ENCODE peak calls at places on chromosomes 2 and 18, in five cellular contexts. One of them, this sample, is unnamed.

GRCh38 chr2:31523871-31524492 is 56.8 kb downstream of the SRD5A2 start:
- DNase-seq in OCI-LY7: peak; percentile 69
- DNase-seq in A673: peak; percentile 72
- DNase-seq in A549: peak; percentile 33
- DNase-seq in mesothelial cell of epicardium: peak; percentile 52
- DNase-seq in this sample: peak; percentile 25

GRCh38 chr18:22032392-22032961 is 136.9 kb upstream of the GATA6 start:
- DNase-seq in OCI-LY7: no peak
- DNase-seq in A673: peak; percentile 16
- DNase-seq in A549: peak; percentile 81
- DNase-seq in mesothelial cell of epicardium: no peak
- DNase-seq in this sample: no peak

GRCh38 chr18:13376841-13377351 is 158.3 kb downstream of the LDLRAD4 start:
- DNase-seq in OCI-LY7: peak; percentile 10
- DNase-seq in A673: no peak
- DNase-seq in A549: no peak
- DNase-seq in mesothelial cell of epicardium: no peak
- DNase-seq in this sample: no peak

GRCh38 chr2:236166157-236166780 is 1.9 kb downstream of the GBX2 start:
- DNase-seq in OCI-LY7: no peak
- DNase-seq in A673: no peak
- DNase-seq in A549: no peak
- DNase-seq in mesothelial cell of epicardium: no peak
- DNase-seq in this sample: no peak

GRCh38 chr2:97714084-97714949 is 941 bp downstream of the ZAP70 start:
- DNase-seq in OCI-LY7: peak; percentile 16
- DNase-seq in A673: no peak
- DNase-seq in A549: no peak
- DNase-seq in mesothelial cell of epicardium: no peak
- DNase-seq in this sample: no peak

GRCh38 chr2:140529706-140530105 is 1601.1 kb downstream of the LRP1B start:
- DNase-seq in OCI-LY7: no peak
- DNase-seq in A673: no peak
- DNase-seq in A549: no peak
- DNase-seq in mesothelial cell of epicardium: no peak
- DNase-seq in this sample: no peak

GRCh38 chr2:26521054-26521912 is 43.4 kb upstream of the OTOF start:
- DNase-seq in OCI-LY7: peak; percentile 37
- DNase-seq in A673: peak; percentile 43
- DNase-seq in A549: peak; percentile 83
- DNase-seq in mesothelial cell of epicardium: no peak
- DNase-seq in this sample: no peak

GRCh38 chr2:23050388-23050787 is 334.6 kb upstream of the KLHL29 start:
- DNase-seq in OCI-LY7: no peak
- DNase-seq in A673: no peak
- DNase-seq in A549: no peak
- DNase-seq in mesothelial cell of epicardium: no peak
- DNase-seq in this sample: no peak

GRCh38 chr2:24083567-24084385 is 858 bp downstream of the TP53I3 start:
- DNase-seq in OCI-LY7: peak; percentile 85
- DNase-seq in A673: peak; percentile 61
- DNase-seq in A549: peak; percentile 92
- DNase-seq in mesothelial cell of epicardium: no peak
- DNase-seq in this sample: no peak

GRCh38 chr2:27887830-27888229 is 2.4 kb downstream of the RBKS start:
- DNase-seq in OCI-LY7: no peak
- DNase-seq in A673: no peak
- DNase-seq in A549: no peak
- DNase-seq in mesothelial cell of epicardium: no peak
- DNase-seq in this sample: no peak

GRCh38 chr2:28342081-28342967 is 50.3 kb upstream of the FOSL2 start:
- DNase-seq in OCI-LY7: no peak
- DNase-seq in A673: peak; percentile 19
- DNase-seq in A549: peak; percentile 33
- DNase-seq in mesothelial cell of epicardium: no peak
- DNase-seq in this sample: no peak

GRCh38 chr2:202178342-202178958 is 59.9 kb downstream of the SUMO1 start:
- DNase-seq in OCI-LY7: peak; percentile 67
- DNase-seq in A673: peak; percentile 83
- DNase-seq in A549: peak; percentile 51
- DNase-seq in mesothelial cell of epicardium: peak; percentile 62
- DNase-seq in this sample: no peak

GRCh38 chr2:227805578-227805977 is 8.1 kb upstream of the CCL20 start:
- DNase-seq in OCI-LY7: no peak
- DNase-seq in A673: peak; percentile 23
- DNase-seq in A549: no peak
- DNase-seq in mesothelial cell of epicardium: no peak
- DNase-seq in this sample: no peak

GRCh38 chr2:145484443-145485086 is 964.6 kb upstream of the ZEB2 start:
- DNase-seq in OCI-LY7: peak; percentile 33
- DNase-seq in A673: no peak
- DNase-seq in A549: peak; percentile 1
- DNase-seq in mesothelial cell of epicardium: no peak
- DNase-seq in this sample: no peak

GRCh38 chr2:199459286-199460100 is 1.8 kb upstream of the SATB2 start:
- DNase-seq in OCI-LY7: peak; percentile 81
- DNase-seq in A673: peak; percentile 96
- DNase-seq in A549: peak; percentile 71
- DNase-seq in mesothelial cell of epicardium: peak; percentile 86
- DNase-seq in this sample: peak; percentile 37

GRCh38 chr2:55311444-55311870 is 42.4 kb upstream of the MTIF2 start:
- DNase-seq in OCI-LY7: peak; percentile 8
- DNase-seq in A673: peak; percentile 37
- DNase-seq in A549: peak; percentile 25
- DNase-seq in mesothelial cell of epicardium: no peak
- DNase-seq in this sample: no peak

GRCh38 chr2:73253400-73253799 is 19.3 kb downstream of the CCT7 start:
- DNase-seq in OCI-LY7: no peak
- DNase-seq in A673: no peak
- DNase-seq in A549: no peak
- DNase-seq in mesothelial cell of epicardium: no peak
- DNase-seq in this sample: no peak

GRCh38 chr2:1675633-1676032 is 68.7 kb downstream of the PXDN start:
- DNase-seq in OCI-LY7: no peak
- DNase-seq in A673: no peak
- DNase-seq in A549: peak; percentile 80
- DNase-seq in mesothelial cell of epicardium: peak; percentile 20
- DNase-seq in this sample: no peak

GRCh38 chr2:163347982-163348842 is 387.6 kb downstream of the FIGN start:
- DNase-seq in OCI-LY7: no peak
- DNase-seq in A673: peak; percentile 34
- DNase-seq in A549: peak; percentile 70
- DNase-seq in mesothelial cell of epicardium: peak; percentile 77
- DNase-seq in this sample: no peak

GRCh38 chr18:27656167-27656778 is 471.2 kb upstream of the CHST9 start:
- DNase-seq in OCI-LY7: no peak
- DNase-seq in A673: no peak
- DNase-seq in A549: no peak
- DNase-seq in mesothelial cell of epicardium: no peak
- DNase-seq in this sample: no peak

GRCh38 chr2:33559986-33560385 is 39.1 kb downstream of the FAM98A start:
- DNase-seq in OCI-LY7: no peak
- DNase-seq in A673: no peak
- DNase-seq in A549: no peak
- DNase-seq in mesothelial cell of epicardium: no peak
- DNase-seq in this sample: no peak

GRCh38 chr2:163775304-163775703 is 39.5 kb upstream of the FIGN start:
- DNase-seq in OCI-LY7: no peak
- DNase-seq in A673: peak; percentile 4
- DNase-seq in A549: no peak
- DNase-seq in mesothelial cell of epicardium: no peak
- DNase-seq in this sample: no peak

GRCh38 chr2:239263231-239263936 is 137.4 kb downstream of the HDAC4 start:
- DNase-seq in OCI-LY7: no peak
- DNase-seq in A673: no peak
- DNase-seq in A549: no peak
- DNase-seq in mesothelial cell of epicardium: no peak
- DNase-seq in this sample: no peak

GRCh38 chr2:219500135-219500534 is 1.4 kb downstream of the GMPPA start:
- DNase-seq in OCI-LY7: no peak
- DNase-seq in A673: peak; percentile 52
- DNase-seq in A549: no peak
- DNase-seq in mesothelial cell of epicardium: no peak
- DNase-seq in this sample: no peak

GRCh38 chr2:70888925-70889715 is 46.6 kb upstream of the ATP6V1B1 start:
- DNase-seq in OCI-LY7: no peak
- DNase-seq in A673: no peak
- DNase-seq in A549: no peak
- DNase-seq in mesothelial cell of epicardium: no peak
- DNase-seq in this sample: peak; percentile 13

GRCh38 chr2:29182920-29183319 is 67.7 kb downstream of the CLIP4 start:
- DNase-seq in OCI-LY7: no peak
- DNase-seq in A673: no peak
- DNase-seq in A549: no peak
- DNase-seq in mesothelial cell of epicardium: no peak
- DNase-seq in this sample: no peak

GRCh38 chr18:79410731-79411613 is 15.2 kb downstream of the NFATC1 start:
- DNase-seq in OCI-LY7: no peak
- DNase-seq in A673: no peak
- DNase-seq in A549: no peak
- DNase-seq in mesothelial cell of epicardium: no peak
- DNase-seq in this sample: no peak

GRCh38 chr2:216535454-216535995 is 36.9 kb downstream of the RPL37A start:
- DNase-seq in OCI-LY7: no peak
- DNase-seq in A673: peak; percentile 91
- DNase-seq in A549: no peak
- DNase-seq in mesothelial cell of epicardium: no peak
- DNase-seq in this sample: no peak

GRCh38 chr2:119756837-119757236 is 2.9 kb upstream of the PTPN4 start:
- DNase-seq in OCI-LY7: no peak
- DNase-seq in A673: no peak
- DNase-seq in A549: no peak
- DNase-seq in mesothelial cell of epicardium: no peak
- DNase-seq in this sample: no peak

GRCh38 chr18:61606068-61606660 is 272.9 kb downstream of the CDH20 start:
- DNase-seq in OCI-LY7: no peak
- DNase-seq in A673: peak; percentile 93
- DNase-seq in A549: no peak
- DNase-seq in mesothelial cell of epicardium: peak; percentile 55
- DNase-seq in this sample: no peak

GRCh38 chr18:51522821-51523220 is 325.3 kb upstream of the MEX3C start:
- DNase-seq in OCI-LY7: no peak
- DNase-seq in A673: no peak
- DNase-seq in A549: peak; percentile 3
- DNase-seq in mesothelial cell of epicardium: no peak
- DNase-seq in this sample: no peak

GRCh38 chr2:136327162-136327852 is 209.4 kb upstream of the CXCR4 start:
- DNase-seq in OCI-LY7: peak; percentile 78
- DNase-seq in A673: peak; percentile 29
- DNase-seq in A549: no peak
- DNase-seq in mesothelial cell of epicardium: no peak
- DNase-seq in this sample: peak; percentile 64

GRCh38 chr2:105417789-105418475 is 19.1 kb upstream of the FHL2 start:
- DNase-seq in OCI-LY7: no peak
- DNase-seq in A673: no peak
- DNase-seq in A549: no peak
- DNase-seq in mesothelial cell of epicardium: no peak
- DNase-seq in this sample: no peak

DNA sequence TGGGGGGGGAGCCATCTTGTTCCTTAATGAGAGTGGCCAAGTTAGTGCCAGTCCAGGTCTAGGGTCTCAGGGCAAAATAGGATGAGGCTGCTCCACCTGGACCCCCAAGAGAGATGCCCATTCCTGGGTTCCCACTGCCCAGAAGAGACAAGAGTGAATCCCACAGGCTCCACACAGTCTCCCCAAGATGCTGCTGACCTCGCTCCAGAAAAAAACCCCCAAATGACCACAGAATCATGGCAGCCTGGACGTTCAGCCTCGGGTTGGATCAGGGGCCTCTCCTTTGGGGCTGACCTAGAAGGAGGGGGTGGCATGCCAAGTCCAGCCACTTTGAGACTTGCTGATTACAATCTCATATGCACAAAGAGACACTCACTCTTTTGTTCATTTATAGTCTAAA is 25.1 kb downstream of the STAT1 start:
- DNase-seq in OCI-LY7: no peak
- DNase-seq in A673: no peak
- DNase-seq in A549: no peak
- DNase-seq in mesothelial cell of epicardium: no peak
- DNase-seq in this sample: no peak
- TF ChIP-seq CTCF in OCI-LY7: no peak
- TF ChIP-seq CTCF in A673: no peak
- TF ChIP-seq CTCF in A549: no peak
- TF ChIP-seq CTCF in mesothelial cell of epicardium: no peak
- TF ChIP-seq CTCF in this sample: no peak

DNA sequence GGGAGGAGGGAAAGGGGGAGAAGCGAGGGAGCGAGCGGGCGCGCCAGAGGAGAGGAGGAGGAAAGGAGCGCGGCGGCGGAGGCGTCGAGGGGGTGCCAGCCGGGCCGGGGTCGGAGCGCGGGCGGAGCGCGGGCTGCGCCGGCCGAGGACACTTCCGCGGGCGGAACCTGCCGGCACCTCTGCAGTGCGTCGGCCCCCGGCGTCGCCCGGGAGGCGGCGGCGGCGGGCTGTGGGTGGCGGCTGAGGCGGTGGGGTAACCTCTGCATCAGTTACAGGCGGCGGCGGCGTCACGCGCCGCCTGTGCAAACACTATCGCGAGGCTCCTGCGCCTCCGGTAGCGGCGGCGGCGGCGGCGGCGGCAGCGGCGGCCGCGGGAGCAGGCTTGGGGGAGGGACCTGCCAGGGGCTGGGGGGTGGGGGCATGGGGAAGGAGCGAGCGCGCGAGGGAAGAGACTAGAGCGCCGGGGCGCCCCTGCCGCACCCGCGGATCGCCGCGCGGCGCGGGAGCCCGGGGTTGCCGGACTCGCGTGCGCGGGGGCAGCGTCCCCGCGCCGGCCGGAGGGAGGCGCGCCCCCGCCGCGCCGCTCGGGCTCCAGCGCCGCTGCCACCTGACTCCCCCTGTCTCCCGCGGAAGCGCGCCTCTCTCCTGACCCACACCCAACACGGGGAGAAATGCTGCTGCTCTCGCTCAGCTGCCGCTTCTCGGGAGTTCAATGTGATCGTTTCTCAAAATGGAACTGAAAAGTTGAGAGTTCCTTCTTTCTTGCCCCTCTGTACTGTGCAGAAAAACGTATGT is at the start of gene TLK1:
- DNase-seq in OCI-LY7: peak; percentile 92
- DNase-seq in A673: peak; percentile 84
- DNase-seq in A549: peak; percentile 77
- DNase-seq in mesothelial cell of epicardium: peak; percentile 79
- DNase-seq in this sample: peak; percentile 61
- TF ChIP-seq CTCF in OCI-LY7: no peak
- TF ChIP-seq CTCF in A673: no peak
- TF ChIP-seq CTCF in A549: peak; percentile 14
- TF ChIP-seq CTCF in mesothelial cell of epicardium: no peak
- TF ChIP-seq CTCF in this sample: no peak

GRCh38 chr2:109591236-109591635 is 22.5 kb downstream of the SEPTIN10 start:
- DNase-seq in OCI-LY7: no peak
- DNase-seq in A673: no peak
- DNase-seq in A549: no peak
- DNase-seq in mesothelial cell of epicardium: no peak
- DNase-seq in this sample: no peak
- TF ChIP-seq CTCF in OCI-LY7: no peak
- TF ChIP-seq CTCF in A673: no peak
- TF ChIP-seq CTCF in A549: no peak
- TF ChIP-seq CTCF in mesothelial cell of epicardium: no peak
- TF ChIP-seq CTCF in this sample: no peak

GRCh38 chr2:234603619-234604018 is 106.7 kb upstream of the ARL4C start:
- DNase-seq in OCI-LY7: no peak
- DNase-seq in A673: no peak
- DNase-seq in A549: no peak
- DNase-seq in mesothelial cell of epicardium: no peak
- DNase-seq in this sample: no peak
- TF ChIP-seq CTCF in OCI-LY7: no peak
- TF ChIP-seq CTCF in A673: no peak
- TF ChIP-seq CTCF in A549: no peak
- TF ChIP-seq CTCF in mesothelial cell of epicardium: no peak
- TF ChIP-seq CTCF in this sample: no peak